ENCODE peak calls at places on chromosomes 1 and 21, in six cellular contexts. Z is neuronal stem cell, T is IMR-90, U is mesenchymal stem cell, N is H1, D is trophoblast cell. G is an unnamed sample.

GRCh38 chr1:82625562-82625961 is 824.8 kb downstream of the ADGRL2 start:
- DNase-seq in Z (peak), T (no peak), U (peak), N (no peak), D (no peak), G (peak)

GRCh38 chr1:186983327-186983726 is 154.6 kb downstream of the PLA2G4A start:
- DNase-seq in Z (no peak), T (peak), U (peak), N (no peak), D (peak), G (no peak)

GRCh38 chr1:150551049-150551783 is 2.0 kb downstream of the ADAMTSL4 start:
- DNase-seq in Z (no peak), T (no peak), U (peak), N (no peak), D (no peak), G (no peak)

GRCh38 chr1:47934243-47934805 is 62.9 kb downstream of the TRABD2B start:
- DNase-seq in Z (no peak), T (no peak), U (peak), N (no peak), D (no peak), G (peak)

GRCh38 chr1:81179239-81179638 is 621.5 kb upstream of the ADGRL2 start:
- DNase-seq in Z (no peak), T (peak), U (peak), N (no peak), D (peak), G (no peak)

GRCh38 chr21:30257773-30258172 is 25.0 kb downstream of the KRTAP24-1 start:
- DNase-seq in Z (peak), T (no peak), U (peak), N (no peak), D (peak), G (peak)

GRCh38 chr1:62398377-62398776 is 38.5 kb upstream of the USP1 start:
- DNase-seq in Z (no peak), T (peak), U (no peak), N (no peak), D (no peak), G (no peak)

GRCh38 chr1:200206340-200206739 is 178.8 kb downstream of the NR5A2 start:
- DNase-seq in Z (no peak), T (peak), U (peak), N (no peak), D (no peak), G (no peak)

GRCh38 chr21:35202431-35202830 is 153.3 kb upstream of the RUNX1 start:
- DNase-seq in Z (no peak), T (peak), U (peak), N (no peak), D (no peak), G (no peak)

GRCh38 chr1:152392909-152393308 is 21.2 kb downstream of the CRNN start:
- DNase-seq in Z (no peak), T (no peak), U (no peak), N (no peak), D (peak), G (no peak)

GRCh38 chr21:17334478-17334877 is 178.4 kb upstream of the CXADR start:
- DNase-seq in Z (no peak), T (no peak), U (no peak), N (no peak), D (no peak), G (no peak)

GRCh38 chr1:90730247-90731022 is 13.3 kb upstream of the BARHL2 start:
- DNase-seq in Z (no peak), T (peak), U (peak), N (no peak), D (no peak), G (no peak)

GRCh38 chr21:44414291-44415072 is 40.8 kb upstream of the LRRC3 start:
- DNase-seq in Z (no peak), T (no peak), U (no peak), N (no peak), D (no peak), G (no peak)

GRCh38 chr1:38084113-38084512 is 37.5 kb upstream of the POU3F1 start:
- DNase-seq in Z (no peak), T (no peak), U (no peak), N (no peak), D (no peak), G (no peak)

GRCh38 chr1:66518654-66519053 is 15.3 kb upstream of the SGIP1 start:
- DNase-seq in Z (no peak), T (no peak), U (no peak), N (no peak), D (no peak), G (no peak)

DNA sequence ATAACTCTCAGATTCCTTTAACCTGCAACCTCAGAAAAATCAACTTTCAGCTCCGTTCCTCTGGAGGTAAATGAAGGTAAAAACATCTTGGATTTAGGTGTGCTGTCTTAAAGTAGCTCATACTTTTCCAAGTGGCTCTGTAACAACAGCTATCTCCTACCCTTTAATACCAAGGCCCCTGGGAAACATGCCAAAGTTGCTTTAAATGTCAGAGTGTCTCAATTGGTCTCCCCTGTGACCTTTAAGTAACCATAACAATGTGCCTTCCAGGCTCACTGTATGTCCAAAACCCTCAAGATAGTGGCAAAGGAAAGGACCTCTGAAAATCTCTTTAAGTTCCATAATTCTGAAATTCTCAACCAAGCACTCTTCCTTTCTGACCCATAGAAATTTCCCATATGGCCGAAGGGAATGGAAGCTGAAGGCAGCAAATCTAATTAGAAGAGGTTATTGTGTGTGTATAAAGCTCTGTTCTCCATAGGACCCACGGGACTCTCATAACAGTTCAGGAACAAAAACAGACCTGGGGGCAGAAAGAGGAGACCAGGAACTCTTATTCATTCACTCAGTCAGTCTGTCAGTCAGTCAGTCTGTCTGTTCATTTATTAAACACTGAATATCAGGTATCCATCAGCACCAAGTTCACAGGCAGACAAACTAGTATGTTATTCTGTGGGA is 19.3 kb downstream of the ASTN1 start:
- DNase-seq in Z (no peak), T (no peak), U (no peak), N (no peak), D (no peak), G (no peak)
- H3K4me3 ChIP-seq in Z (no peak), T (no peak), U (no peak), N (no peak), D (no peak), G (no peak)

GRCh38 chr1:232667781-232668101 is 37.8 kb upstream of the SIPA1L2 start:
- DNase-seq in Z (no peak), T (peak), U (no peak), N (no peak), D (no peak), G (no peak)
- H3K18ac ChIP-seq in Z (no peak), T (no peak), U (no peak), N (no peak), D (no peak), G (no peak)

DNA sequence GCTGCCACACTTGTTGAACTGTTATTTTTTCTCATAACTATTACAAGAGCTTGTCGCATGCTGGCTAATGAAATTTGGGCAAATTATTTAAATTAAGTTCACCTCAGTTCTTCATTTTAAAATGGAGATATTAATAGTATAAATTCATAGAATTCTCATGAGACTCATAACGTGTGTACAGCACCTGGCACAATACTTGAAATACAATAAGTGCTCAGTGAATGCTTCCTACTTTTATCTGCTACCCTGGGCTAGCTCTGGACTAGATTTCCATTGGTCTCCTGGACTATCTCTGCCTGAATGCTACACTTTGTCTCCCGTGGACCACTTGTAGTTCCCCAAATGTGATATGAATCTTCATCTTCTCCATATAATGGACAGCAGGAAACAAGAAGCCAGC is 919 bp downstream of the SLAMF6 start:
- DNase-seq in Z (no peak), T (no peak), U (no peak), N (no peak), D (no peak), G (no peak)
- H3K4me3 ChIP-seq in Z (no peak), T (no peak), U (no peak), N (no peak), D (no peak), G (no peak)

GRCh38 chr1:34858901-34859441 is 578 bp downstream of the SMIM12 start:
- DNase-seq in Z (no peak), T (peak), U (peak), N (no peak), D (no peak), G (no peak)
- H3K18ac ChIP-seq in Z (peak), T (no peak), U (peak), N (no peak), D (peak), G (no peak)

GRCh38 chr1:204841316-204841715 is 29.3 kb upstream of the NFASC start:
- DNase-seq in Z (no peak), T (no peak), U (no peak), N (no peak), D (peak), G (no peak)
- H3K4me3 ChIP-seq in Z (no peak), T (no peak), U (no peak), N (no peak), D (no peak), G (no peak)

DNA sequence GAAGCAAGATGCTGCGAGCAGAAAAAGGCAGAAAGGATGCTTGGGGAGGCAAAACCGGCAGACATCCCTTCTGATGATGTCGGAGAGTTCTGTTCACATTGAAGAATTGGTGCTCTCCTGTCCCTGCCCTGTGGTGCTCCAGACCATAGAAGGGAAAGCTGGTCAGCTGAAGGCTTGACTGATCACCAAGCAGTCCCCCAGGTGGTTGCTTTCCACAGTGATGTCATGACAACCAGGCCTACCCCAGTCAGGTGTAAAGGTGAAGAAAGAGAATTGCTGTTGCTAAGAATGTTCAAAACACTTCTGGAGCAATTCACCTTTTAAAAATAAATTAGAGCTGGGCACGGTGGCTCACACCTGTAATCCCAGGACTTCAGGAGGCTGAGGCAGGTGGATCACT is 59.5 kb downstream of the OPTC start:
- DNase-seq in Z (no peak), T (no peak), U (no peak), N (no peak), D (no peak), G (no peak)
- H3K18ac ChIP-seq in Z (peak), T (peak), U (no peak), N (no peak), D (peak), G (no peak)

DNA sequence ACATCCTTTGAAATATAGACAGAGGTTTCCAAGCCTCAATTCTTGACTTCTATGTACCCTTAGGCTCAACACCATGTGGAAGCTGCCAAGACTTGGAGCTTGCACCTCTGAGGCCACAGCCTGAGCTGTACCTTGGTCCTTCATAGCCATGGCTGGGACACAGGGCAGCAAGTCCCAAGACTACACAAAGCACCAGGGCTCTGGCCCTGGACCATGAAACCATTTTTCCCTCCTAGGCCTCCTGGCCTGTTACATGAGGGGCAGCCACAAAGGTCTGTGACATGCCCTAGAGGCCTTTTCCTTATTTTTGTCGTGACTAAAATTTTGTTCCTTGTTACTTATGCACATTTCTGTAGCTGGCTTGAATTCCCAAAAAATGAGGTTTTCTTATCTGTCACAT is 953.1 kb upstream of the ADGRL4 start:
- DNase-seq in Z (no peak), T (no peak), U (no peak), N (no peak), D (no peak), G (no peak)
- H3K4me3 ChIP-seq in Z (no peak), T (no peak), U (no peak), N (no peak), D (no peak), G (no peak)

GRCh38 chr1:153730468-153730988 is 2.7 kb downstream of the INTS3 start:
- DNase-seq in Z (no peak), T (no peak), U (no peak), N (no peak), D (no peak), G (no peak)
- H3K18ac ChIP-seq in Z (no peak), T (no peak), U (no peak), N (no peak), D (no peak), G (no peak)

GRCh38 chr1:155650231-155650757 is 38.3 kb downstream of the YY1AP1 start:
- DNase-seq in Z (no peak), T (no peak), U (no peak), N (no peak), D (no peak), G (no peak)

GRCh38 chr1:155648207-155649147 is 38.5 kb downstream of the MSTO1 start:
- DNase-seq in Z (peak), T (peak), U (peak), N (peak), D (peak), G (peak)

GRCh38 chr1:155649689-155650088 is 38.9 kb downstream of the YY1AP1 start:
- DNase-seq in Z (no peak), T (no peak), U (no peak), N (no peak), D (no peak), G (no peak)

GRCh38 chr1:155652951-155653350 is 35.6 kb downstream of the YY1AP1 start:
- DNase-seq in Z (no peak), T (no peak), U (no peak), N (no peak), D (peak), G (no peak)

GRCh38 chr1:155651861-155652661 is 36.5 kb downstream of the YY1AP1 start:
- DNase-seq in Z (no peak), T (no peak), U (no peak), N (no peak), D (peak), G (peak)
- H3K4me3 ChIP-seq in Z (no peak), T (no peak), U (no peak), N (no peak), D (no peak), G (no peak)

GRCh38 chr1:10698726-10699469 is 97.5 kb downstream of the CASZ1 start:
- DNase-seq in Z (no peak), T (no peak), U (no peak), N (no peak), D (no peak), G (no peak)

GRCh38 chr1:10694633-10695627 is 101.5 kb downstream of the CASZ1 start:
- DNase-seq in Z (peak), T (peak), U (peak), N (peak), D (peak), G (peak)

GRCh38 chr1:10699470-10699835 is 97.0 kb downstream of the CASZ1 start:
- DNase-seq in Z (no peak), T (no peak), U (no peak), N (no peak), D (no peak), G (no peak)

GRCh38 chr1:10696977-10697376 is 99.5 kb downstream of the CASZ1 start:
- DNase-seq in Z (no peak), T (peak), U (peak), N (no peak), D (no peak), G (no peak)

DNA sequence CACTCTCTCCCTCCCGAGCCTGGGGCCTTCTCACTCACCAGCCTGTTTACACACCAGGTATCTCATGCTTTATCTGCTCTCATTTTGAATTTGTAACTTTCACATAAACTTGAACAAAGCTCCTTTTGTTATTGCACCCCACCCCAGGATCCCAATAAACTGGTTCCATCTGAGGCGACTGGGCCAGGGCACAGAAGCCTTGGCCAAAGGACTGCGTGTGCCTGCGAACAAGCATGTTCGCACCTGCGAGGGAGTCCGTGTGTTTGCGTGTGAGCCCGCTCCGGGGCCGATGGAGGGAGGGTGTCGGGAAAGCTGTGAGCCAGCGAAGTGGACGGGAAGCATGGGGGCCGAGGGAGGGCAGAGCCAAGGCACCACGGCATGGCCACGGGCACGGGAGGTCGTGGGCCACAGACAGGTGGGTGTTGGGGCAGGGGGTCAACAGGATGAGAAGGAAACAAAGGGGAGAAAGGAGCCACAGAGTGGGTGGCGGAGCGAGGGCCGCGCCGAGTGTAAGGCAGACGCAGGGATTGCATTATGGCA is 98.8 kb downstream of the CASZ1 start:
- DNase-seq in Z (no peak), T (no peak), U (no peak), N (no peak), D (no peak), G (no peak)
- H3K18ac ChIP-seq in Z (peak), T (no peak), U (no peak), N (no peak), D (no peak), G (no peak)